ENCODE peak calls at places on chromosome 2, in ten cellular contexts. One of them, this sample, is unnamed.

GRCh38 chr2:11203480-11203879 is 48.2 kb downstream of the SLC66A3 start:
- DNase-seq in SW480: peak
- DNase-seq in ureter: no peak
- DNase-seq in activated CD4-positive, alpha-beta T cell treated with anti-CD3 and anti-CD28 coated beads for 48 hours: no peak
- DNase-seq in KBM-7: peak
- DNase-seq in stimulated activated CD4-positive, alpha-beta T cell treated with anti-CD3 and anti-CD28 coated beads, Interleukin-12 subunit alpha, Interleukin-12 subunit beta, amount 100 ng/mL, for 24 hours: no peak
- DNase-seq in Calu3: no peak
- DNase-seq in activated naive CD4-positive, alpha-beta T cell treated with anti-CD3 and anti-CD28 coated beads, Interleukin-2, amount 50 U/mL, for 16 hours: no peak
- DNase-seq in activated T-helper 1 cell treated with anti-CD3 and anti-CD28 coated beads, Interleukin-2, amount 50 U/mL, for 16 hours: no peak
- DNase-seq in fibroblast of the conjunctiva: no peak
- DNase-seq in this sample: peak

GRCh38 chr2:161223139-161223732 is 63.0 kb downstream of the TANK start:
- DNase-seq in SW480: peak
- DNase-seq in ureter: no peak
- DNase-seq in activated CD4-positive, alpha-beta T cell treated with anti-CD3 and anti-CD28 coated beads for 48 hours: no peak
- DNase-seq in KBM-7: peak
- DNase-seq in stimulated activated CD4-positive, alpha-beta T cell treated with anti-CD3 and anti-CD28 coated beads, Interleukin-12 subunit alpha, Interleukin-12 subunit beta, amount 100 ng/mL, for 24 hours: no peak
- DNase-seq in Calu3: peak
- DNase-seq in activated naive CD4-positive, alpha-beta T cell treated with anti-CD3 and anti-CD28 coated beads, Interleukin-2, amount 50 U/mL, for 16 hours: no peak
- DNase-seq in activated T-helper 1 cell treated with anti-CD3 and anti-CD28 coated beads, Interleukin-2, amount 50 U/mL, for 16 hours: no peak
- DNase-seq in fibroblast of the conjunctiva: peak
- DNase-seq in this sample: no peak

GRCh38 chr2:164771897-164772296 is 69.7 kb downstream of the COBLL1 start:
- DNase-seq in SW480: no peak
- DNase-seq in ureter: no peak
- DNase-seq in activated CD4-positive, alpha-beta T cell treated with anti-CD3 and anti-CD28 coated beads for 48 hours: no peak
- DNase-seq in KBM-7: no peak
- DNase-seq in stimulated activated CD4-positive, alpha-beta T cell treated with anti-CD3 and anti-CD28 coated beads, Interleukin-12 subunit alpha, Interleukin-12 subunit beta, amount 100 ng/mL, for 24 hours: no peak
- DNase-seq in Calu3: no peak
- DNase-seq in activated naive CD4-positive, alpha-beta T cell treated with anti-CD3 and anti-CD28 coated beads, Interleukin-2, amount 50 U/mL, for 16 hours: no peak
- DNase-seq in activated T-helper 1 cell treated with anti-CD3 and anti-CD28 coated beads, Interleukin-2, amount 50 U/mL, for 16 hours: no peak
- DNase-seq in fibroblast of the conjunctiva: no peak
- DNase-seq in this sample: no peak

GRCh38 chr2:219289537-219290361 is 10.6 kb downstream of the DNAJB2 start:
- DNase-seq in SW480: no peak
- DNase-seq in ureter: peak
- DNase-seq in activated CD4-positive, alpha-beta T cell treated with anti-CD3 and anti-CD28 coated beads for 48 hours: no peak
- DNase-seq in KBM-7: no peak
- DNase-seq in stimulated activated CD4-positive, alpha-beta T cell treated with anti-CD3 and anti-CD28 coated beads, Interleukin-12 subunit alpha, Interleukin-12 subunit beta, amount 100 ng/mL, for 24 hours: no peak
- DNase-seq in Calu3: peak
- DNase-seq in activated naive CD4-positive, alpha-beta T cell treated with anti-CD3 and anti-CD28 coated beads, Interleukin-2, amount 50 U/mL, for 16 hours: no peak
- DNase-seq in activated T-helper 1 cell treated with anti-CD3 and anti-CD28 coated beads, Interleukin-2, amount 50 U/mL, for 16 hours: no peak
- DNase-seq in fibroblast of the conjunctiva: peak
- DNase-seq in this sample: peak

GRCh38 chr2:120599064-120599463 is 136.6 kb upstream of the GLI2 start:
- DNase-seq in SW480: no peak
- DNase-seq in ureter: no peak
- DNase-seq in activated CD4-positive, alpha-beta T cell treated with anti-CD3 and anti-CD28 coated beads for 48 hours: no peak
- DNase-seq in KBM-7: no peak
- DNase-seq in stimulated activated CD4-positive, alpha-beta T cell treated with anti-CD3 and anti-CD28 coated beads, Interleukin-12 subunit alpha, Interleukin-12 subunit beta, amount 100 ng/mL, for 24 hours: no peak
- DNase-seq in Calu3: no peak
- DNase-seq in activated naive CD4-positive, alpha-beta T cell treated with anti-CD3 and anti-CD28 coated beads, Interleukin-2, amount 50 U/mL, for 16 hours: no peak
- DNase-seq in activated T-helper 1 cell treated with anti-CD3 and anti-CD28 coated beads, Interleukin-2, amount 50 U/mL, for 16 hours: no peak
- DNase-seq in fibroblast of the conjunctiva: no peak
- DNase-seq in this sample: no peak

GRCh38 chr2:105738658-105739051 is 6.1 kb upstream of the NCK2 start:
- DNase-seq in SW480: no peak
- DNase-seq in ureter: no peak
- DNase-seq in activated CD4-positive, alpha-beta T cell treated with anti-CD3 and anti-CD28 coated beads for 48 hours: no peak
- DNase-seq in KBM-7: no peak
- DNase-seq in stimulated activated CD4-positive, alpha-beta T cell treated with anti-CD3 and anti-CD28 coated beads, Interleukin-12 subunit alpha, Interleukin-12 subunit beta, amount 100 ng/mL, for 24 hours: no peak
- DNase-seq in Calu3: no peak
- DNase-seq in activated naive CD4-positive, alpha-beta T cell treated with anti-CD3 and anti-CD28 coated beads, Interleukin-2, amount 50 U/mL, for 16 hours: no peak
- DNase-seq in activated T-helper 1 cell treated with anti-CD3 and anti-CD28 coated beads, Interleukin-2, amount 50 U/mL, for 16 hours: no peak
- DNase-seq in fibroblast of the conjunctiva: no peak
- DNase-seq in this sample: no peak

GRCh38 chr2:42859006-42859552 is 66.7 kb upstream of the HAAO start:
- DNase-seq in SW480: peak
- DNase-seq in ureter: peak
- DNase-seq in activated CD4-positive, alpha-beta T cell treated with anti-CD3 and anti-CD28 coated beads for 48 hours: peak
- DNase-seq in KBM-7: peak
- DNase-seq in stimulated activated CD4-positive, alpha-beta T cell treated with anti-CD3 and anti-CD28 coated beads, Interleukin-12 subunit alpha, Interleukin-12 subunit beta, amount 100 ng/mL, for 24 hours: peak
- DNase-seq in Calu3: peak
- DNase-seq in activated naive CD4-positive, alpha-beta T cell treated with anti-CD3 and anti-CD28 coated beads, Interleukin-2, amount 50 U/mL, for 16 hours: peak
- DNase-seq in activated T-helper 1 cell treated with anti-CD3 and anti-CD28 coated beads, Interleukin-2, amount 50 U/mL, for 16 hours: no peak
- DNase-seq in fibroblast of the conjunctiva: peak
- DNase-seq in this sample: peak

GRCh38 chr2:65199891-65200290 is 27.7 kb upstream of the ACTR2 start:
- DNase-seq in SW480: no peak
- DNase-seq in ureter: no peak
- DNase-seq in activated CD4-positive, alpha-beta T cell treated with anti-CD3 and anti-CD28 coated beads for 48 hours: no peak
- DNase-seq in KBM-7: no peak
- DNase-seq in stimulated activated CD4-positive, alpha-beta T cell treated with anti-CD3 and anti-CD28 coated beads, Interleukin-12 subunit alpha, Interleukin-12 subunit beta, amount 100 ng/mL, for 24 hours: no peak
- DNase-seq in Calu3: no peak
- DNase-seq in activated naive CD4-positive, alpha-beta T cell treated with anti-CD3 and anti-CD28 coated beads, Interleukin-2, amount 50 U/mL, for 16 hours: no peak
- DNase-seq in activated T-helper 1 cell treated with anti-CD3 and anti-CD28 coated beads, Interleukin-2, amount 50 U/mL, for 16 hours: no peak
- DNase-seq in fibroblast of the conjunctiva: no peak
- DNase-seq in this sample: no peak

GRCh38 chr2:29162204-29162928 is 47.2 kb downstream of the CLIP4 start:
- DNase-seq in SW480: no peak
- DNase-seq in ureter: no peak
- DNase-seq in activated CD4-positive, alpha-beta T cell treated with anti-CD3 and anti-CD28 coated beads for 48 hours: no peak
- DNase-seq in KBM-7: no peak
- DNase-seq in stimulated activated CD4-positive, alpha-beta T cell treated with anti-CD3 and anti-CD28 coated beads, Interleukin-12 subunit alpha, Interleukin-12 subunit beta, amount 100 ng/mL, for 24 hours: no peak
- DNase-seq in Calu3: no peak
- DNase-seq in activated naive CD4-positive, alpha-beta T cell treated with anti-CD3 and anti-CD28 coated beads, Interleukin-2, amount 50 U/mL, for 16 hours: no peak
- DNase-seq in activated T-helper 1 cell treated with anti-CD3 and anti-CD28 coated beads, Interleukin-2, amount 50 U/mL, for 16 hours: no peak
- DNase-seq in fibroblast of the conjunctiva: no peak
- DNase-seq in this sample: no peak

GRCh38 chr2:30436859-30437435 is 10.1 kb upstream of the LCLAT1 start:
- DNase-seq in SW480: peak
- DNase-seq in ureter: no peak
- DNase-seq in activated CD4-positive, alpha-beta T cell treated with anti-CD3 and anti-CD28 coated beads for 48 hours: no peak
- DNase-seq in KBM-7: no peak
- DNase-seq in stimulated activated CD4-positive, alpha-beta T cell treated with anti-CD3 and anti-CD28 coated beads, Interleukin-12 subunit alpha, Interleukin-12 subunit beta, amount 100 ng/mL, for 24 hours: no peak
- DNase-seq in Calu3: no peak
- DNase-seq in activated naive CD4-positive, alpha-beta T cell treated with anti-CD3 and anti-CD28 coated beads, Interleukin-2, amount 50 U/mL, for 16 hours: no peak
- DNase-seq in activated T-helper 1 cell treated with anti-CD3 and anti-CD28 coated beads, Interleukin-2, amount 50 U/mL, for 16 hours: no peak
- DNase-seq in fibroblast of the conjunctiva: no peak
- DNase-seq in this sample: no peak

GRCh38 chr2:236968101-236968886 is 117.4 kb upstream of the COPS8 start:
- DNase-seq in SW480: peak
- DNase-seq in ureter: no peak
- DNase-seq in activated CD4-positive, alpha-beta T cell treated with anti-CD3 and anti-CD28 coated beads for 48 hours: peak
- DNase-seq in KBM-7: no peak
- DNase-seq in stimulated activated CD4-positive, alpha-beta T cell treated with anti-CD3 and anti-CD28 coated beads, Interleukin-12 subunit alpha, Interleukin-12 subunit beta, amount 100 ng/mL, for 24 hours: no peak
- DNase-seq in Calu3: no peak
- DNase-seq in activated naive CD4-positive, alpha-beta T cell treated with anti-CD3 and anti-CD28 coated beads, Interleukin-2, amount 50 U/mL, for 16 hours: no peak
- DNase-seq in activated T-helper 1 cell treated with anti-CD3 and anti-CD28 coated beads, Interleukin-2, amount 50 U/mL, for 16 hours: no peak
- DNase-seq in fibroblast of the conjunctiva: no peak
- DNase-seq in this sample: no peak

GRCh38 chr2:128452536-128453530 is 134.2 kb upstream of the HS6ST1 start:
- DNase-seq in SW480: no peak
- DNase-seq in ureter: peak
- DNase-seq in activated CD4-positive, alpha-beta T cell treated with anti-CD3 and anti-CD28 coated beads for 48 hours: no peak
- DNase-seq in KBM-7: no peak
- DNase-seq in stimulated activated CD4-positive, alpha-beta T cell treated with anti-CD3 and anti-CD28 coated beads, Interleukin-12 subunit alpha, Interleukin-12 subunit beta, amount 100 ng/mL, for 24 hours: no peak
- DNase-seq in Calu3: no peak
- DNase-seq in activated naive CD4-positive, alpha-beta T cell treated with anti-CD3 and anti-CD28 coated beads, Interleukin-2, amount 50 U/mL, for 16 hours: no peak
- DNase-seq in activated T-helper 1 cell treated with anti-CD3 and anti-CD28 coated beads, Interleukin-2, amount 50 U/mL, for 16 hours: no peak
- DNase-seq in fibroblast of the conjunctiva: no peak
- DNase-seq in this sample: no peak

GRCh38 chr2:128310094-128310716 is 8.5 kb downstream of the HS6ST1 start:
- DNase-seq in SW480: no peak
- DNase-seq in ureter: peak
- DNase-seq in activated CD4-positive, alpha-beta T cell treated with anti-CD3 and anti-CD28 coated beads for 48 hours: no peak
- DNase-seq in KBM-7: no peak
- DNase-seq in stimulated activated CD4-positive, alpha-beta T cell treated with anti-CD3 and anti-CD28 coated beads, Interleukin-12 subunit alpha, Interleukin-12 subunit beta, amount 100 ng/mL, for 24 hours: no peak
- DNase-seq in Calu3: no peak
- DNase-seq in activated naive CD4-positive, alpha-beta T cell treated with anti-CD3 and anti-CD28 coated beads, Interleukin-2, amount 50 U/mL, for 16 hours: peak
- DNase-seq in activated T-helper 1 cell treated with anti-CD3 and anti-CD28 coated beads, Interleukin-2, amount 50 U/mL, for 16 hours: peak
- DNase-seq in fibroblast of the conjunctiva: no peak
- DNase-seq in this sample: no peak

GRCh38 chr2:179691235-179691634 is 170.2 kb downstream of the ZNF385B start:
- DNase-seq in SW480: no peak
- DNase-seq in ureter: no peak
- DNase-seq in activated CD4-positive, alpha-beta T cell treated with anti-CD3 and anti-CD28 coated beads for 48 hours: no peak
- DNase-seq in KBM-7: no peak
- DNase-seq in stimulated activated CD4-positive, alpha-beta T cell treated with anti-CD3 and anti-CD28 coated beads, Interleukin-12 subunit alpha, Interleukin-12 subunit beta, amount 100 ng/mL, for 24 hours: no peak
- DNase-seq in Calu3: no peak
- DNase-seq in activated naive CD4-positive, alpha-beta T cell treated with anti-CD3 and anti-CD28 coated beads, Interleukin-2, amount 50 U/mL, for 16 hours: no peak
- DNase-seq in activated T-helper 1 cell treated with anti-CD3 and anti-CD28 coated beads, Interleukin-2, amount 50 U/mL, for 16 hours: no peak
- DNase-seq in fibroblast of the conjunctiva: no peak
- DNase-seq in this sample: no peak

GRCh38 chr2:209577376-209578357 is 153.8 kb downstream of the MAP2 start:
- DNase-seq in SW480: peak
- DNase-seq in ureter: no peak
- DNase-seq in activated CD4-positive, alpha-beta T cell treated with anti-CD3 and anti-CD28 coated beads for 48 hours: no peak
- DNase-seq in KBM-7: peak
- DNase-seq in stimulated activated CD4-positive, alpha-beta T cell treated with anti-CD3 and anti-CD28 coated beads, Interleukin-12 subunit alpha, Interleukin-12 subunit beta, amount 100 ng/mL, for 24 hours: no peak
- DNase-seq in Calu3: peak
- DNase-seq in activated naive CD4-positive, alpha-beta T cell treated with anti-CD3 and anti-CD28 coated beads, Interleukin-2, amount 50 U/mL, for 16 hours: no peak
- DNase-seq in activated T-helper 1 cell treated with anti-CD3 and anti-CD28 coated beads, Interleukin-2, amount 50 U/mL, for 16 hours: no peak
- DNase-seq in fibroblast of the conjunctiva: no peak
- DNase-seq in this sample: peak

GRCh38 chr2:200616193-200616592 is 30.4 kb downstream of the AOX1 start:
- DNase-seq in SW480: no peak
- DNase-seq in ureter: no peak
- DNase-seq in activated CD4-positive, alpha-beta T cell treated with anti-CD3 and anti-CD28 coated beads for 48 hours: no peak
- DNase-seq in KBM-7: no peak
- DNase-seq in stimulated activated CD4-positive, alpha-beta T cell treated with anti-CD3 and anti-CD28 coated beads, Interleukin-12 subunit alpha, Interleukin-12 subunit beta, amount 100 ng/mL, for 24 hours: no peak
- DNase-seq in Calu3: no peak
- DNase-seq in activated naive CD4-positive, alpha-beta T cell treated with anti-CD3 and anti-CD28 coated beads, Interleukin-2, amount 50 U/mL, for 16 hours: no peak
- DNase-seq in activated T-helper 1 cell treated with anti-CD3 and anti-CD28 coated beads, Interleukin-2, amount 50 U/mL, for 16 hours: no peak
- DNase-seq in fibroblast of the conjunctiva: no peak
- DNase-seq in this sample: no peak

GRCh38 chr2:105330681-105331375 is 1.3 kb upstream of the TGFBRAP1 start:
- DNase-seq in SW480: peak
- DNase-seq in ureter: no peak
- DNase-seq in activated CD4-positive, alpha-beta T cell treated with anti-CD3 and anti-CD28 coated beads for 48 hours: peak
- DNase-seq in KBM-7: no peak
- DNase-seq in stimulated activated CD4-positive, alpha-beta T cell treated with anti-CD3 and anti-CD28 coated beads, Interleukin-12 subunit alpha, Interleukin-12 subunit beta, amount 100 ng/mL, for 24 hours: peak
- DNase-seq in Calu3: peak
- DNase-seq in activated naive CD4-positive, alpha-beta T cell treated with anti-CD3 and anti-CD28 coated beads, Interleukin-2, amount 50 U/mL, for 16 hours: no peak
- DNase-seq in activated T-helper 1 cell treated with anti-CD3 and anti-CD28 coated beads, Interleukin-2, amount 50 U/mL, for 16 hours: no peak
- DNase-seq in fibroblast of the conjunctiva: no peak
- DNase-seq in this sample: no peak

GRCh38 chr2:241822264-241822623 is 13.3 kb downstream of the NEU4 start:
- DNase-seq in SW480: no peak
- DNase-seq in ureter: no peak
- DNase-seq in activated CD4-positive, alpha-beta T cell treated with anti-CD3 and anti-CD28 coated beads for 48 hours: no peak
- DNase-seq in KBM-7: no peak
- DNase-seq in stimulated activated CD4-positive, alpha-beta T cell treated with anti-CD3 and anti-CD28 coated beads, Interleukin-12 subunit alpha, Interleukin-12 subunit beta, amount 100 ng/mL, for 24 hours: no peak
- DNase-seq in Calu3: no peak
- DNase-seq in activated naive CD4-positive, alpha-beta T cell treated with anti-CD3 and anti-CD28 coated beads, Interleukin-2, amount 50 U/mL, for 16 hours: no peak
- DNase-seq in activated T-helper 1 cell treated with anti-CD3 and anti-CD28 coated beads, Interleukin-2, amount 50 U/mL, for 16 hours: no peak
- DNase-seq in fibroblast of the conjunctiva: no peak
- DNase-seq in this sample: peak

GRCh38 chr2:167140767-167141166 is 252.5 kb downstream of the XIRP2 start:
- DNase-seq in SW480: peak
- DNase-seq in ureter: no peak
- DNase-seq in activated CD4-positive, alpha-beta T cell treated with anti-CD3 and anti-CD28 coated beads for 48 hours: no peak
- DNase-seq in KBM-7: no peak
- DNase-seq in stimulated activated CD4-positive, alpha-beta T cell treated with anti-CD3 and anti-CD28 coated beads, Interleukin-12 subunit alpha, Interleukin-12 subunit beta, amount 100 ng/mL, for 24 hours: no peak
- DNase-seq in Calu3: peak
- DNase-seq in activated naive CD4-positive, alpha-beta T cell treated with anti-CD3 and anti-CD28 coated beads, Interleukin-2, amount 50 U/mL, for 16 hours: no peak
- DNase-seq in activated T-helper 1 cell treated with anti-CD3 and anti-CD28 coated beads, Interleukin-2, amount 50 U/mL, for 16 hours: no peak
- DNase-seq in fibroblast of the conjunctiva: peak
- DNase-seq in this sample: no peak

GRCh38 chr2:10007921-10008808 is 35.2 kb upstream of the KLF11 start:
- DNase-seq in SW480: no peak
- DNase-seq in ureter: no peak
- DNase-seq in activated CD4-positive, alpha-beta T cell treated with anti-CD3 and anti-CD28 coated beads for 48 hours: no peak
- DNase-seq in KBM-7: no peak
- DNase-seq in stimulated activated CD4-positive, alpha-beta T cell treated with anti-CD3 and anti-CD28 coated beads, Interleukin-12 subunit alpha, Interleukin-12 subunit beta, amount 100 ng/mL, for 24 hours: no peak
- DNase-seq in Calu3: no peak
- DNase-seq in activated naive CD4-positive, alpha-beta T cell treated with anti-CD3 and anti-CD28 coated beads, Interleukin-2, amount 50 U/mL, for 16 hours: no peak
- DNase-seq in activated T-helper 1 cell treated with anti-CD3 and anti-CD28 coated beads, Interleukin-2, amount 50 U/mL, for 16 hours: no peak
- DNase-seq in fibroblast of the conjunctiva: no peak
- DNase-seq in this sample: no peak

GRCh38 chr2:46970334-46971288 is 55.0 kb upstream of the MCFD2 start:
- DNase-seq in SW480: no peak
- DNase-seq in ureter: peak
- DNase-seq in activated CD4-positive, alpha-beta T cell treated with anti-CD3 and anti-CD28 coated beads for 48 hours: no peak
- DNase-seq in KBM-7: peak
- DNase-seq in stimulated activated CD4-positive, alpha-beta T cell treated with anti-CD3 and anti-CD28 coated beads, Interleukin-12 subunit alpha, Interleukin-12 subunit beta, amount 100 ng/mL, for 24 hours: no peak
- DNase-seq in Calu3: peak
- DNase-seq in activated naive CD4-positive, alpha-beta T cell treated with anti-CD3 and anti-CD28 coated beads, Interleukin-2, amount 50 U/mL, for 16 hours: no peak
- DNase-seq in activated T-helper 1 cell treated with anti-CD3 and anti-CD28 coated beads, Interleukin-2, amount 50 U/mL, for 16 hours: no peak
- DNase-seq in fibroblast of the conjunctiva: no peak
- DNase-seq in this sample: no peak

GRCh38 chr2:4898706-4899105 is 793.5 kb upstream of the SOX11 start:
- DNase-seq in SW480: peak
- DNase-seq in ureter: no peak
- DNase-seq in activated CD4-positive, alpha-beta T cell treated with anti-CD3 and anti-CD28 coated beads for 48 hours: no peak
- DNase-seq in KBM-7: no peak
- DNase-seq in stimulated activated CD4-positive, alpha-beta T cell treated with anti-CD3 and anti-CD28 coated beads, Interleukin-12 subunit alpha, Interleukin-12 subunit beta, amount 100 ng/mL, for 24 hours: no peak
- DNase-seq in Calu3: peak
- DNase-seq in activated naive CD4-positive, alpha-beta T cell treated with anti-CD3 and anti-CD28 coated beads, Interleukin-2, amount 50 U/mL, for 16 hours: no peak
- DNase-seq in activated T-helper 1 cell treated with anti-CD3 and anti-CD28 coated beads, Interleukin-2, amount 50 U/mL, for 16 hours: no peak
- DNase-seq in fibroblast of the conjunctiva: no peak
- DNase-seq in this sample: no peak

GRCh38 chr2:109103286-109103685 is 25.7 kb upstream of the SH3RF3 start:
- DNase-seq in SW480: no peak
- DNase-seq in ureter: no peak
- DNase-seq in activated CD4-positive, alpha-beta T cell treated with anti-CD3 and anti-CD28 coated beads for 48 hours: no peak
- DNase-seq in KBM-7: no peak
- DNase-seq in stimulated activated CD4-positive, alpha-beta T cell treated with anti-CD3 and anti-CD28 coated beads, Interleukin-12 subunit alpha, Interleukin-12 subunit beta, amount 100 ng/mL, for 24 hours: no peak
- DNase-seq in Calu3: no peak
- DNase-seq in activated naive CD4-positive, alpha-beta T cell treated with anti-CD3 and anti-CD28 coated beads, Interleukin-2, amount 50 U/mL, for 16 hours: no peak
- DNase-seq in activated T-helper 1 cell treated with anti-CD3 and anti-CD28 coated beads, Interleukin-2, amount 50 U/mL, for 16 hours: no peak
- DNase-seq in fibroblast of the conjunctiva: no peak
- DNase-seq in this sample: no peak

GRCh38 chr2:38740851-38741541 is 10.2 kb downstream of the SRSF7 start:
- DNase-seq in SW480: peak
- DNase-seq in ureter: no peak
- DNase-seq in activated CD4-positive, alpha-beta T cell treated with anti-CD3 and anti-CD28 coated beads for 48 hours: no peak
- DNase-seq in KBM-7: peak
- DNase-seq in stimulated activated CD4-positive, alpha-beta T cell treated with anti-CD3 and anti-CD28 coated beads, Interleukin-12 subunit alpha, Interleukin-12 subunit beta, amount 100 ng/mL, for 24 hours: no peak
- DNase-seq in Calu3: no peak
- DNase-seq in activated naive CD4-positive, alpha-beta T cell treated with anti-CD3 and anti-CD28 coated beads, Interleukin-2, amount 50 U/mL, for 16 hours: no peak
- DNase-seq in activated T-helper 1 cell treated with anti-CD3 and anti-CD28 coated beads, Interleukin-2, amount 50 U/mL, for 16 hours: no peak
- DNase-seq in fibroblast of the conjunctiva: no peak
- DNase-seq in this sample: peak

GRCh38 chr2:42369551-42370229 is 8.7 kb upstream of the COX7A2L start:
- DNase-seq in SW480: no peak
- DNase-seq in ureter: no peak
- DNase-seq in activated CD4-positive, alpha-beta T cell treated with anti-CD3 and anti-CD28 coated beads for 48 hours: no peak
- DNase-seq in KBM-7: peak
- DNase-seq in stimulated activated CD4-positive, alpha-beta T cell treated with anti-CD3 and anti-CD28 coated beads, Interleukin-12 subunit alpha, Interleukin-12 subunit beta, amount 100 ng/mL, for 24 hours: no peak
- DNase-seq in Calu3: no peak
- DNase-seq in activated naive CD4-positive, alpha-beta T cell treated with anti-CD3 and anti-CD28 coated beads, Interleukin-2, amount 50 U/mL, for 16 hours: no peak
- DNase-seq in activated T-helper 1 cell treated with anti-CD3 and anti-CD28 coated beads, Interleukin-2, amount 50 U/mL, for 16 hours: no peak
- DNase-seq in fibroblast of the conjunctiva: no peak
- DNase-seq in this sample: no peak

GRCh38 chr2:142140434-142140845 is 9.6 kb upstream of the LRP1B start:
- DNase-seq in SW480: peak
- DNase-seq in ureter: no peak
- DNase-seq in activated CD4-positive, alpha-beta T cell treated with anti-CD3 and anti-CD28 coated beads for 48 hours: no peak
- DNase-seq in KBM-7: peak
- DNase-seq in stimulated activated CD4-positive, alpha-beta T cell treated with anti-CD3 and anti-CD28 coated beads, Interleukin-12 subunit alpha, Interleukin-12 subunit beta, amount 100 ng/mL, for 24 hours: no peak
- DNase-seq in Calu3: no peak
- DNase-seq in activated naive CD4-positive, alpha-beta T cell treated with anti-CD3 and anti-CD28 coated beads, Interleukin-2, amount 50 U/mL, for 16 hours: no peak
- DNase-seq in activated T-helper 1 cell treated with anti-CD3 and anti-CD28 coated beads, Interleukin-2, amount 50 U/mL, for 16 hours: no peak
- DNase-seq in fibroblast of the conjunctiva: no peak
- DNase-seq in this sample: no peak

GRCh38 chr2:85668009-85668856 is at the start of gene SFTPB:
- DNase-seq in SW480: no peak
- DNase-seq in ureter: no peak
- DNase-seq in activated CD4-positive, alpha-beta T cell treated with anti-CD3 and anti-CD28 coated beads for 48 hours: no peak
- DNase-seq in KBM-7: no peak
- DNase-seq in stimulated activated CD4-positive, alpha-beta T cell treated with anti-CD3 and anti-CD28 coated beads, Interleukin-12 subunit alpha, Interleukin-12 subunit beta, amount 100 ng/mL, for 24 hours: no peak
- DNase-seq in Calu3: no peak
- DNase-seq in activated naive CD4-positive, alpha-beta T cell treated with anti-CD3 and anti-CD28 coated beads, Interleukin-2, amount 50 U/mL, for 16 hours: no peak
- DNase-seq in activated T-helper 1 cell treated with anti-CD3 and anti-CD28 coated beads, Interleukin-2, amount 50 U/mL, for 16 hours: no peak
- DNase-seq in fibroblast of the conjunctiva: no peak
- DNase-seq in this sample: no peak

GRCh38 chr2:67600472-67600871 is 203.3 kb downstream of the ETAA1 start:
- DNase-seq in SW480: no peak
- DNase-seq in ureter: no peak
- DNase-seq in activated CD4-positive, alpha-beta T cell treated with anti-CD3 and anti-CD28 coated beads for 48 hours: no peak
- DNase-seq in KBM-7: no peak
- DNase-seq in stimulated activated CD4-positive, alpha-beta T cell treated with anti-CD3 and anti-CD28 coated beads, Interleukin-12 subunit alpha, Interleukin-12 subunit beta, amount 100 ng/mL, for 24 hours: no peak
- DNase-seq in Calu3: peak
- DNase-seq in activated naive CD4-positive, alpha-beta T cell treated with anti-CD3 and anti-CD28 coated beads, Interleukin-2, amount 50 U/mL, for 16 hours: no peak
- DNase-seq in activated T-helper 1 cell treated with anti-CD3 and anti-CD28 coated beads, Interleukin-2, amount 50 U/mL, for 16 hours: no peak
- DNase-seq in fibroblast of the conjunctiva: no peak
- DNase-seq in this sample: no peak

This sample was measured in GM13977.